ENCODE peak calls at places on chromosome 22, in nine cellular contexts. T, V, Z, Y, A, O, P, S and N are unnamed samples.

GRCh38 chr22:43220625-43221380 is 33.9 kb upstream of the TTLL12 start:
- DNase-seq in S (no peak), P (no peak), A (no peak), O (no peak), V (no peak), Y (no peak), T (no peak), Z (no peak), N (no peak)

GRCh38 chr22:31618057-31618456 is 44.0 kb downstream of the PISD start:
- DNase-seq in Z (no peak), T (no peak), V (no peak), O (no peak), A (no peak), P (no peak), S (no peak), Y (peak; percentile 46), N (peak; percentile 94)

GRCh38 chr22:32206774-32207758 is 2.2 kb upstream of the RFPL2 start:
- DNase-seq in A (no peak), Z (peak; percentile 51), P (no peak), V (no peak), O (peak; percentile 58), T (peak; percentile 27), S (no peak), Y (peak; percentile 4), N (no peak)

GRCh38 chr22:23277583-23278295 is 97.4 kb downstream of the BCR start:
- DNase-seq in Z (no peak), V (no peak), S (no peak), Y (no peak), O (no peak), A (no peak), P (no peak), T (no peak), N (no peak)

GRCh38 chr22:43540570-43540969 is 128.8 kb downstream of the MPPED1 start:
- DNase-seq in Z (no peak), P (no peak), A (no peak), S (no peak), T (no peak), V (no peak), Y (no peak), O (no peak), N (no peak)

GRCh38 chr22:47854226-47854625 is 1091.8 kb downstream of the TBC1D22A start:
- DNase-seq in A (no peak), Y (no peak), V (no peak), T (no peak), P (no peak), Z (no peak), S (no peak), O (no peak), N (no peak)

GRCh38 chr22:36544107-36544620 is 15.2 kb upstream of the EIF3D start:
- DNase-seq in V (no peak), O (no peak), A (peak; percentile 59), T (peak; percentile 46), Y (no peak), S (no peak), Z (no peak), P (no peak), N (no peak)

GRCh38 chr22:30206964-30207363 is 39.6 kb downstream of the LIF start:
- DNase-seq in V (no peak), T (peak; percentile 94), Y (no peak), S (peak; percentile 93), A (peak; percentile 99), O (peak; percentile 98), Z (peak; percentile 35), P (no peak), N (peak; percentile 84)

GRCh38 chr22:31084811-31085492 is 3.8 kb downstream of the SMTN start:
- DNase-seq in V (peak; percentile 83), S (no peak), P (peak; percentile 95), Z (peak; percentile 91), A (peak; percentile 64), T (peak; percentile 37), Y (peak; percentile 42), O (peak; percentile 80), N (peak; percentile 36)

GRCh38 chr22:16966251-16966650 is 41.8 kb downstream of the GAB4 start:
- DNase-seq in A (no peak), T (no peak), Z (no peak), O (no peak), V (no peak), S (no peak), Y (no peak), P (no peak), N (no peak)

GRCh38 chr22:26986051-26986881 is 328.9 kb downstream of the MIAT start:
- DNase-seq in A (peak; percentile 73), T (no peak), V (no peak), Z (no peak), S (no peak), P (no peak), Y (no peak), O (no peak), N (no peak)

GRCh38 chr22:40512426-40513136 is 123.9 kb downstream of the MRTFA start:
- DNase-seq in V (no peak), P (no peak), Y (no peak), S (peak; percentile 99), A (peak; percentile 99), Z (no peak), T (peak; percentile 93), O (no peak), N (peak; percentile 96)

GRCh38 chr22:24236656-24237055 is 8.2 kb downstream of the GGT5 start:
- DNase-seq in Z (no peak), A (no peak), P (no peak), O (no peak), V (no peak), Y (no peak), T (no peak), S (no peak), N (no peak)

GRCh38 chr22:47613606-47614350 is 851.3 kb downstream of the TBC1D22A start:
- DNase-seq in T (no peak), P (peak; percentile 24), A (no peak), Z (no peak), O (no peak), V (no peak), S (no peak), Y (no peak), N (no peak)

GRCh38 chr22:23533328-23533762 is 46.7 kb downstream of the IGLL1 start:
- DNase-seq in T (no peak), P (peak; percentile 44), Y (no peak), S (no peak), A (no peak), V (no peak), O (no peak), Z (no peak), N (no peak)

GRCh38 chr22:17965538-17966402 is 58.6 kb downstream of the MICAL3 start:
- DNase-seq in V (no peak), S (no peak), Z (no peak), P (no peak), Y (no peak), A (no peak), O (no peak), T (no peak), N (no peak)

GRCh38 chr22:48753381-48753730 is 1074.3 kb downstream of the BRD1 start:
- DNase-seq in P (no peak), A (no peak), S (no peak), Z (peak; percentile 5), T (no peak), O (no peak), Y (no peak), V (no peak), N (no peak)

GRCh38 chr22:38124236-38124974 is 13.9 kb upstream of the BAIAP2L2 start:
- DNase-seq in P (no peak), S (no peak), T (no peak), O (peak; percentile 43), Z (no peak), V (no peak), A (no peak), Y (no peak), N (no peak)